ENCODE peak calls at places on chromosomes 6 and 20, in seven cellular contexts. One of them, this sample, is unnamed.

GRCh38 chr6:8738951-8739350 is 303.6 kb upstream of the SLC35B3 start:
- DNase-seq in NCI-H774: no peak
- DNase-seq in RPMI7951: no peak
- DNase-seq in ureter: no peak
- DNase-seq in kidney: no peak
- DNase-seq in AG08396: no peak
- DNase-seq in activated T-cell treated with anti-CD3 and anti-CD28 coated beads for 1 hour: no peak
- DNase-seq in this sample: no peak

GRCh38 chr6:151493495-151494234 is at the start of gene CCDC170:
- DNase-seq in RPMI7951: no peak
- DNase-seq in AG08396: peak
- DNase-seq in kidney: peak
- DNase-seq in ureter: peak
- DNase-seq in activated T-cell treated with anti-CD3 and anti-CD28 coated beads for 1 hour: no peak
- DNase-seq in NCI-H774: peak
- DNase-seq in this sample: peak

GRCh38 chr20:48657426-48658197 is 170.2 kb downstream of the PREX1 start:
- DNase-seq in AG08396: peak
- DNase-seq in NCI-H774: peak
- DNase-seq in ureter: peak
- DNase-seq in activated T-cell treated with anti-CD3 and anti-CD28 coated beads for 1 hour: peak
- DNase-seq in kidney: no peak
- DNase-seq in RPMI7951: peak
- DNase-seq in this sample: peak

GRCh38 chr6:21185849-21186478 is 407.6 kb upstream of the SOX4 start:
- DNase-seq in ureter: no peak
- DNase-seq in AG08396: no peak
- DNase-seq in activated T-cell treated with anti-CD3 and anti-CD28 coated beads for 1 hour: no peak
- DNase-seq in kidney: no peak
- DNase-seq in NCI-H774: peak
- DNase-seq in RPMI7951: no peak
- DNase-seq in this sample: no peak

GRCh38 chr20:36835453-36836198 is 40.3 kb upstream of the TLDC2 start:
- DNase-seq in RPMI7951: peak
- DNase-seq in activated T-cell treated with anti-CD3 and anti-CD28 coated beads for 1 hour: peak
- DNase-seq in AG08396: peak
- DNase-seq in NCI-H774: peak
- DNase-seq in kidney: peak
- DNase-seq in ureter: peak
- DNase-seq in this sample: peak

GRCh38 chr20:48307277-48307676 is 520.5 kb downstream of the PREX1 start:
- DNase-seq in RPMI7951: no peak
- DNase-seq in kidney: no peak
- DNase-seq in ureter: no peak
- DNase-seq in AG08396: no peak
- DNase-seq in activated T-cell treated with anti-CD3 and anti-CD28 coated beads for 1 hour: no peak
- DNase-seq in NCI-H774: no peak
- DNase-seq in this sample: no peak

GRCh38 chr20:41717464-41717863 is 99.3 kb upstream of the CHD6 start:
- DNase-seq in RPMI7951: no peak
- DNase-seq in activated T-cell treated with anti-CD3 and anti-CD28 coated beads for 1 hour: no peak
- DNase-seq in NCI-H774: peak
- DNase-seq in ureter: no peak
- DNase-seq in AG08396: peak
- DNase-seq in kidney: no peak
- DNase-seq in this sample: no peak

GRCh38 chr20:36116813-36117441 is 37.6 kb upstream of the EPB41L1 start:
- DNase-seq in kidney: no peak
- DNase-seq in RPMI7951: peak
- DNase-seq in activated T-cell treated with anti-CD3 and anti-CD28 coated beads for 1 hour: no peak
- DNase-seq in NCI-H774: no peak
- DNase-seq in AG08396: peak
- DNase-seq in ureter: no peak
- DNase-seq in this sample: peak

GRCh38 chr20:10708342-10709185 is 34.8 kb upstream of the JAG1 start:
- DNase-seq in AG08396: peak
- DNase-seq in activated T-cell treated with anti-CD3 and anti-CD28 coated beads for 1 hour: no peak
- DNase-seq in NCI-H774: no peak
- DNase-seq in kidney: no peak
- DNase-seq in ureter: no peak
- DNase-seq in RPMI7951: no peak
- DNase-seq in this sample: peak

GRCh38 chr20:19815553-19815991 is 57.5 kb downstream of the RIN2 start:
- DNase-seq in NCI-H774: no peak
- DNase-seq in RPMI7951: peak
- DNase-seq in AG08396: peak
- DNase-seq in activated T-cell treated with anti-CD3 and anti-CD28 coated beads for 1 hour: no peak
- DNase-seq in ureter: no peak
- DNase-seq in kidney: no peak
- DNase-seq in this sample: peak

GRCh38 chr6:33923857-33924514 is 120.2 kb upstream of the MLN start:
- DNase-seq in AG08396: no peak
- DNase-seq in NCI-H774: no peak
- DNase-seq in ureter: no peak
- DNase-seq in RPMI7951: no peak
- DNase-seq in activated T-cell treated with anti-CD3 and anti-CD28 coated beads for 1 hour: no peak
- DNase-seq in kidney: no peak
- DNase-seq in this sample: no peak

GRCh38 chr6:14975124-14975815 is 270.6 kb upstream of the JARID2 start:
- DNase-seq in AG08396: no peak
- DNase-seq in ureter: no peak
- DNase-seq in RPMI7951: peak
- DNase-seq in NCI-H774: no peak
- DNase-seq in kidney: no peak
- DNase-seq in activated T-cell treated with anti-CD3 and anti-CD28 coated beads for 1 hour: no peak
- DNase-seq in this sample: no peak

GRCh38 chr6:31794294-31794865 is 1.2 kb downstream of the VARS1 start:
- DNase-seq in activated T-cell treated with anti-CD3 and anti-CD28 coated beads for 1 hour: no peak
- DNase-seq in RPMI7951: peak
- DNase-seq in NCI-H774: no peak
- DNase-seq in kidney: no peak
- DNase-seq in ureter: no peak
- DNase-seq in AG08396: peak
- DNase-seq in this sample: peak

GRCh38 chr6:158422629-158423238 is 110.5 kb downstream of the TULP4 start:
- DNase-seq in ureter: no peak
- DNase-seq in activated T-cell treated with anti-CD3 and anti-CD28 coated beads for 1 hour: no peak
- DNase-seq in NCI-H774: no peak
- DNase-seq in AG08396: no peak
- DNase-seq in RPMI7951: no peak
- DNase-seq in kidney: no peak
- DNase-seq in this sample: no peak

GRCh38 chr20:25047766-25048165 is 10.2 kb downstream of the ACSS1 start:
- DNase-seq in activated T-cell treated with anti-CD3 and anti-CD28 coated beads for 1 hour: no peak
- DNase-seq in AG08396: no peak
- DNase-seq in ureter: no peak
- DNase-seq in RPMI7951: no peak
- DNase-seq in NCI-H774: no peak
- DNase-seq in kidney: peak
- DNase-seq in this sample: no peak